ENCODE peak calls at places on chromosomes 6 and 20, in five cellular contexts. I, G, X, T and W are unnamed samples.

GRCh38 chr6:169661357-169661756 is 40.5 kb downstream of the WDR27 start:
- DNase-seq in I (no peak), G (no peak), X (no peak), T (no peak), W (no peak)

GRCh38 chr6:125367036-125367782 is 65.4 kb upstream of the HDDC2 start:
- DNase-seq in I (no peak), G (no peak), X (no peak), T (peak), W (no peak)

GRCh38 chr6:16311763-16312162 is 73.4 kb downstream of the GMPR start:
- DNase-seq in I (no peak), G (no peak), X (no peak), T (no peak), W (no peak)

GRCh38 chr20:35510946-35511735 is 18.3 kb downstream of the C20orf173 start:
- DNase-seq in I (no peak), G (no peak), X (no peak), T (no peak), W (no peak)

GRCh38 chr6:35044771-35045275 is 96.3 kb downstream of the TCP11 start:
- DNase-seq in I (no peak), G (peak), X (no peak), T (peak), W (no peak)

GRCh38 chr20:36647194-36648121 is 1.5 kb upstream of the SLA2 start:
- DNase-seq in I (no peak), G (no peak), X (no peak), T (no peak), W (no peak)

GRCh38 chr6:37850243-37850642 is 30.7 kb downstream of the ZFAND3 start:
- DNase-seq in I (no peak), G (no peak), X (no peak), T (no peak), W (no peak)

GRCh38 chr6:16694789-16695188 is 66.5 kb downstream of the ATXN1 start:
- DNase-seq in I (no peak), G (no peak), X (no peak), T (no peak), W (no peak)

GRCh38 chr6:159929819-159930218 is 39.0 kb downstream of the MAS1 start:
- DNase-seq in I (peak), G (no peak), X (no peak), T (no peak), W (no peak)

GRCh38 chr20:11207749-11208502 is 534.1 kb upstream of the JAG1 start:
- DNase-seq in I (peak), G (peak), X (peak), T (no peak), W (peak)

GRCh38 chr6:166996406-166996805 is 2.8 kb upstream of the CEP43 start:
- DNase-seq in I (no peak), G (peak), X (no peak), T (no peak), W (peak)

GRCh38 chr6:42748241-42748898 is 2.5 kb upstream of the TBCC start:
- DNase-seq in I (no peak), G (no peak), X (no peak), T (no peak), W (no peak)

GRCh38 chr6:149480502-149481280 is 4.1 kb downstream of the ZC3H12D start:
- DNase-seq in I (no peak), G (no peak), X (no peak), T (no peak), W (no peak)

GRCh38 chr20:41174373-41174772 is 37.0 kb downstream of the PLCG1 start:
- DNase-seq in I (no peak), G (no peak), X (no peak), T (peak), W (no peak)

GRCh38 chr20:19022791-19023448 is 189.5 kb upstream of the SLC24A3 start:
- DNase-seq in I (no peak), G (no peak), X (no peak), T (no peak), W (no peak)

GRCh38 chr6:163956571-163957407 is 542.3 kb downstream of the QKI start:
- DNase-seq in I (no peak), G (peak), X (peak), T (peak), W (no peak)

GRCh38 chr20:50810842-50811241 is 16.0 kb downstream of the BCAS4 start:
- DNase-seq in I (no peak), G (no peak), X (no peak), T (no peak), W (no peak)

GRCh38 chr6:132698608-132699007 is 15.2 kb downstream of the VNN1 start:
- DNase-seq in I (no peak), G (no peak), X (no peak), T (no peak), W (no peak)

GRCh38 chr6:109945091-109945490 is 33.0 kb upstream of the GPR6 start:
- DNase-seq in I (no peak), G (no peak), X (no peak), T (no peak), W (no peak)

GRCh38 chr6:109949281-109950065 is 28.6 kb upstream of the GPR6 start:
- DNase-seq in I (no peak), G (no peak), X (no peak), T (no peak), W (no peak)

GRCh38 chr6:109947001-109947400 is 31.1 kb upstream of the GPR6 start:
- DNase-seq in I (no peak), G (no peak), X (no peak), T (no peak), W (no peak)

GRCh38 chr6:109939654-109940053 is 38.5 kb upstream of the GPR6 start:
- DNase-seq in I (no peak), G (no peak), X (no peak), T (no peak), W (no peak)

DNA sequence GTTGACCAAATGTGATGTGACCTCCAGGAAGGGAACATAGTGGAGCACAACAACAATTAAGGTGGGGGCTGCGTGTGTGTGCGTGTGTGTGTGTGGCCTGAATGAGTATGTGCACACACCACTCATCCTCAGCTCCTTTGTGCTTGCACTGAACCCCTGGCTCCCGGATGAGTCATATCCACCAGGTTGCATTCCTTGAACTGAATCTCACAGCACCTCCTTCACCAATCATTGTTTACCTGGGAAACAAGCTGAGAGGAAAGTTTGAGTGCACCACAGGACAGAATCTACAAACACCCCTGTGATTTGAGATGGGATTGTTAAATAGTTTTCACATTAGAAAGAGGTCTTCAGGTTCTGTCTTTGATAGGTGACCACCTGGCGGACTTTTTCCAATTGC is 33.7 kb upstream of the GPR6 start:
- DNase-seq in I (peak), G (no peak), X (peak), T (no peak), W (peak)
- H3K4me3 ChIP-seq in I (no peak), G (no peak), X (no peak), T (no peak), W (no peak)

DNA sequence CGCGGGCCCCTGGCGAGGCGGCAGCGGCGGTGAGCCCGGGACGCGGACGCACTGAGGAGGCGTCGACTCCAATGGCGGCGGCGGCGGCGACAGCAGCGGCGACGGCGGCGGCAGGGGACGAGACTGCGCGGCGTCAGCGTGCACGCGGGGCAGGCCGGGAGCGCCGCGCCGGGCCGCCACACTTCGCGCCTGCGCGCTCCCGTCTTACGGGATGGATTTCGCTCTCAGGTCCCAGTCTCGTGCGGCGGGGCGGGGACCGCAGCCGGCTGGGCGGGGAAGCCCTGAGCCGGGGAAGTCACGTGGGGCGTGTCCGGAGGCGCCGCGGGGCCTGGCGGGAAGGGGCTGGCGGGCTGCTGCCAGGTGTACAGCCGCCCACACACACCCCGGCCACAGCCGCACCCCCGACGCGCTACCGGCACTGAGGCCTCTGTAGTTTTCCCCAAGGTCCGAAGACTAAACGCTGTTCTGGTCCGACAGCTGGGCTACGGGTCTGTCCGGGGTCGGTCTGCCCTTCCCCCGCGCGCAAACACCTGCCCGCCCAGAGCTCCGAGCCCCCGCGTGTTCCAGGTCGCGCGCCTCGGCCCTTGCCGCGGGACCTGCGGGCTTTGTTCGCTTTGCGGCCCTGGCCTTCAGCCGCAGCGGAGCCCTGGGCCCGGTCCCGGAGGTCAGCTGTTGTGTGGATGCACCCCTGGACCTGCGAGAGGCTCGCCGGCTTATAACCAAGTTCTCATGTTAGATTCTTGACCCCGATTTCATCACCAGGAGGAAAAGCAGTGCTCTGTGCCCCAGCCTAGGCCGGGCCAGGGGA is at the start of gene YTHDF1:
- DNase-seq in I (no peak), G (peak), X (peak), T (peak), W (peak)
- TF ChIP-seq CTCF in I (no peak), G (no peak), X (no peak), T (no peak), W (no peak)

DNA sequence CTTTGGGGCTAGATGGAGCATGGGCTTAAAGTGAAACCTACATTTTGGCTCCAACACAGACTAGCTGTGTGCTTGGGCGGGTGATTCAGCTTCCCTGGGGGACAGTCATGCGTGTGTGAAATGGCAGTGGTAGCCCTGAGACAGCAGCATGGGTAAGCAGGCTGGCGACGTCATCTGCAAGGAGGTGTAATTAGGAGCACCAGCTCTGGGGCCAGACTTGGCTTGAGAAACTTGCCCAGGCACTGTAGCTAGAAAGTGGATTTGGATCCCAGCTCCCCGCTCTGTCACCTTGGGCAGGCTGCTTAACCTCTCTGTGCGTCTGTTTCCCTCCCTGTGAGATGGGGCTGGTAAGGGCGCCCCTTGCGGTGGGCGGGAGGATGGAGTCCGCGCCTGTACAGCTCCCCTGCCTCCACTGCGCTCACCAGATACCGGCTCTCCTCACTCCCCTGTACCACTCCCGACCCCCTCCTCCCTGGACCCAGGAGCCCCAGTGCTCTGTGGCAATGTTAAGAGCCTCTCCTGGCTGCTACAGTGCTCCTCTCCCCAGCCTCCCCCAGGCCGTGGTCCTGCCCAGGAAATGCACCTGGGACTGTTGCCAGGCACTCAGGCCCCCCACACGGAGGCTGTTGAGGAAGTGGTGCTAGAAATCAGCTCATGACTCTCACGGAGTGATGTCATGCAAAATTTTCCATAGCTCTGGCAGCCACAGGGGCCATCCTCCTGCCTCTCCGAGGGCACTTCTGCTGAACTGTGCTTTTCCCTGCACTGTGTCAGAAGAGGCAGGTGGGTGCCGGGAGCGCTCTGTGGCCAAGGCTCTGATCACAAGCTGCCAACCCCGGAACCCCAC is 44.6 kb downstream of the SYNJ2 start:
- DNase-seq in I (no peak), G (peak), X (no peak), T (peak), W (peak)
- H3K4me3 ChIP-seq in I (peak), G (peak), X (no peak), T (peak), W (no peak)

DNA sequence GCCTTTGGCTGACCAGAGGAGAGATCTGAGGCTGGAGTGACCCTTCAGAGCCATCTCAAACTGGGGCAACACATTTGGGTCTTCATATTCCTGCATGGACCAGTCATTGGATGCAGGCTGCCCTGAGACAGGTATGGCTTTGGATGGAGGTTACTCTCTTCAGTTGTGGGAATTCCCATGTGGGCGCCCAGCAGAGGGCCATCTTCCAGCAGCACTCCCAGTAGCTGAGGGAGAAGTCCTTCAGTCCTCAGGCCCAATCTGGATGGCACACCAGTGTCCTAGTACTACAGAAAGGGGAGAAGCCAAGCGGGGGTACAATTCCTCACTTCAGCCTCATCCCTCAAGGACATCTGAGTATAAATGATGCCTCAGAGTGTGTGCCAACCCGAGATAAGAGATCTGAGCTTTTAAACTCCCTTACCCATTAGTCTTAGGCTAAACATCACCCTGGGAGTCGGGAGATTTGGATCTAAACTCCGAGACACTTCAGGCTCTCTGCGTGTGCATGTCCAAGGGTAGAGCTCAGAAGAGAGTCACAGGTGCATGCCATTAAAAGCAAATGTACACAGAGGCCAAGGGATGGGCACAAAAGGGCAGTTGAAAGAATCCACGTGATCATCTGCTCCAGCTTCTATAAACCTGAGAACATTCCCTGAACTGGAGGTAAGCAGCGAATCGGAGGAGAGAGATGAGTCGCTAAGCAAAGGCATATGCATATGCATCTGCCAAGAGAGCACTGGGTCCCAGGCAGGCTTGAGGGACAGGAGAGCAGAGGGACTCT is 204.6 kb downstream of the CD83 start:
- DNase-seq in I (no peak), G (no peak), X (peak), T (no peak), W (no peak)
- TF ChIP-seq CTCF in I (peak), G (no peak), X (peak), T (no peak), W (no peak)

DNA sequence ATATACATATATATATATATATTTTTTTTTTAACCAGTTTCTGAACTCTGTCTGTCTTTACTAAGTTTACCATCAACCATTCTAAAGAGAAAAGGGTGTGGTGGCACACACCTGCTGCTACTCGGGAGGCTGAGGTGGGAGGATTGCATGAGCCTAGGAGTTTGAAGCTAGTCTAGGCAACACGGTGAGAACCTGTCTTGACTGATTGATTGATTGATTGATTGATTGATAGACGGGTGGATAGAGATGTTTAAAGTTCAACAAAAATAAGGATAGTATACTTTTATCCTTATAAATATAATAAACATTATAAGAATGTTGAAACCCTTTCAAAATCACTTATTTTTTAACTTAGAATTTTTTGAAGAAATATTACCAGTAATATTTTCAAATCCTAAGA is 30.2 kb downstream of the CEP57L1 start:
- DNase-seq in I (no peak), G (no peak), X (no peak), T (no peak), W (no peak)
- H3K4me3 ChIP-seq in I (no peak), G (no peak), X (no peak), T (no peak), W (no peak)

GRCh38 chr20:43681468-43681942 is 14.6 kb downstream of the MYBL2 start:
- DNase-seq in I (no peak), G (peak), X (no peak), T (no peak), W (no peak)
- TF ChIP-seq CTCF in I (peak), G (peak), X (no peak), T (no peak), W (peak)

GRCh38 chr20:25249198-25249931 is 1.5 kb downstream of the PYGB start:
- DNase-seq in I (no peak), G (no peak), X (no peak), T (no peak), W (no peak)
- H3K4me3 ChIP-seq in I (peak), G (peak), X (peak), T (peak), W (peak)